ENCODE peak calls at places on chromosome 13, in six cellular contexts. Z is stimulated activated CD8-positive, alpha-beta memory T cell treated with anti-CD3 and anti-CD28 coated beads, Interleukin-7, amount 100 ng/mL, for 1 hour; Y is stimulated activated naive CD4-positive, alpha-beta T cell treated with Interleukin-2 at 50 U/mL for 16 hours; X is A172; N is NCI-H1092; R is HCT116. K is an unnamed sample.
A peak's percentile ranks its signal among the peaks of the same experiment; 100 is the strongest.

GRCh38 chr13:79270859-79271258 is 135.2 kb downstream of the RBM26 start:
- DNase-seq in Z (no peak), X (no peak), N (no peak), R (no peak), Y (no peak), K (no peak)

GRCh38 chr13:111031531-111031961 is 83.6 kb upstream of the ARHGEF7 start:
- DNase-seq in R (no peak), Y (peak; percentile 30), X (peak; percentile 97), N (no peak), Z (no peak), K (peak; percentile 81)

GRCh38 chr13:59178344-59178743 is 985.4 kb downstream of the DIAPH3 start:
- DNase-seq in Y (no peak), R (no peak), Z (no peak), X (peak; percentile 19), N (no peak), K (peak; percentile 11)

GRCh38 chr13:39107484-39108040 is 69.3 kb downstream of the NHLRC3 start:
- DNase-seq in Y (no peak), Z (no peak), R (no peak), N (no peak), X (no peak), K (no peak)

GRCh38 chr13:20728579-20729300 is 25.2 kb downstream of the IL17D start:
- DNase-seq in Y (no peak), X (no peak), Z (no peak), R (no peak), N (no peak), K (no peak)

GRCh38 chr13:28100149-28101121 is at the start of gene FLT3:
- DNase-seq in X (peak; percentile 50), Z (no peak), R (peak; percentile 51), Y (no peak), N (no peak), K (peak; percentile 16)

GRCh38 chr13:82654851-82655517 is 1227.3 kb downstream of the SLITRK1 start:
- DNase-seq in Z (no peak), X (peak; percentile 16), R (no peak), N (no peak), Y (no peak), K (no peak)

GRCh38 chr13:38830442-38831045 is 143.7 kb downstream of the FREM2 start:
- DNase-seq in N (no peak), Z (no peak), Y (no peak), R (no peak), X (no peak), K (no peak)

GRCh38 chr13:76672422-76672821 is 213.8 kb downstream of the KCTD12 start:
- DNase-seq in X (peak; percentile 35), Z (no peak), R (no peak), Y (no peak), N (no peak), K (no peak)

GRCh38 chr13:37319041-37319443 is 213.6 kb upstream of the CSNK1A1L start:
- DNase-seq in X (peak; percentile 18), Y (no peak), R (no peak), N (no peak), Z (no peak), K (no peak)

GRCh38 chr13:92963029-92963428 is 263.6 kb upstream of the GPC6 start:
- DNase-seq in Z (no peak), R (no peak), X (no peak), N (no peak), Y (no peak), K (no peak)

GRCh38 chr13:32098275-32098674 is 66.7 kb downstream of the FRY start:
- DNase-seq in Y (no peak), Z (no peak), R (no peak), N (no peak), X (no peak), K (no peak)

GRCh38 chr13:32330438-32330837 is 15.1 kb downstream of the BRCA2 start:
- DNase-seq in Z (no peak), R (no peak), X (peak; percentile 19), N (no peak), Y (no peak), K (no peak)

GRCh38 chr13:28346136-28346535 is 148.8 kb downstream of the FLT1 start:
- DNase-seq in Z (no peak), N (no peak), R (no peak), X (no peak), Y (no peak), K (no peak)

GRCh38 chr13:105670179-105671015 is 865.1 kb downstream of the EFNB2 start:
- DNase-seq in Y (no peak), N (no peak), R (no peak), X (no peak), Z (no peak), K (no peak)

GRCh38 chr13:52599037-52599852 is 43.0 kb upstream of the HNRNPA1L2 start:
- DNase-seq in R (no peak), X (peak; percentile 12), Z (no peak), Y (no peak), N (peak; percentile 34), K (peak; percentile 14)

GRCh38 chr13:110419391-110419791 is 112.3 kb downstream of the COL4A2 start:
- DNase-seq in X (no peak), R (no peak), Y (no peak), N (no peak), Z (no peak), K (no peak)

GRCh38 chr13:36395280-36395679 is 37.0 kb upstream of the CCNA1 start:
- DNase-seq in X (peak; percentile 27), Z (no peak), N (no peak), R (no peak), Y (no peak), K (peak; percentile 30)

GRCh38 chr13:78147905-78148304 is 229.3 kb upstream of the EDNRB start:
- DNase-seq in Y (no peak), N (no peak), R (no peak), Z (no peak), X (peak; percentile 80), K (peak; percentile 17)

GRCh38 chr13:39259371-39259770 is 221.1 kb downstream of the NHLRC3 start:
- DNase-seq in Y (peak; percentile 1), R (no peak), Z (no peak), X (no peak), N (no peak), K (no peak)

GRCh38 chr13:110261166-110262081 is 45.5 kb downstream of the COL4A1 start:
- DNase-seq in R (no peak), Z (no peak), X (peak; percentile 80), Y (no peak), N (no peak), K (no peak)

GRCh38 chr13:53921473-53921872 is 892.9 kb downstream of the OLFM4 start:
- DNase-seq in X (no peak), N (no peak), R (no peak), Y (no peak), Z (no peak), K (no peak)

GRCh38 chr13:25848822-25849740 is 202.7 kb downstream of the SHISA2 start:
- DNase-seq in R (no peak), N (no peak), Y (no peak), X (no peak), Z (no peak), K (no peak)

GRCh38 chr13:45136741-45137500 is 16.6 kb downstream of the GTF2F2 start:
- DNase-seq in R (no peak), N (no peak), Y (no peak), Z (no peak), X (no peak), K (no peak)

GRCh38 chr13:78764665-78765064 is 105.7 kb upstream of the OBI1 start:
- DNase-seq in R (no peak), N (no peak), Y (no peak), Z (no peak), X (no peak), K (no peak)

GRCh38 chr13:59771272-59771671 is 392.5 kb downstream of the DIAPH3 start:
- DNase-seq in N (no peak), Y (no peak), X (no peak), R (no peak), Z (no peak), K (peak; percentile 17)

GRCh38 chr13:46679369-46680180 is 117.4 kb downstream of the ESD start:
- DNase-seq in Z (no peak), X (peak; percentile 29), R (no peak), N (no peak), Y (peak; percentile 2), K (peak; percentile 78)

GRCh38 chr13:33279898-33280549 is 5.5 kb downstream of the STARD13 start:
- DNase-seq in Y (no peak), X (peak; percentile 82), Z (no peak), R (no peak), N (no peak), K (no peak)

GRCh38 chr13:97359181-97360057 is 74.5 kb upstream of the RAP2A start:
- DNase-seq in Z (peak; percentile 21), X (peak; percentile 70), N (peak; percentile 70), Y (peak; percentile 7), R (peak; percentile 44), K (peak; percentile 41)

GRCh38 chr13:60134376-60134775 is 29.4 kb downstream of the DIAPH3 start:
- DNase-seq in X (no peak), Y (no peak), R (no peak), Z (no peak), N (no peak), K (no peak)

GRCh38 chr13:77319536-77319935 is 7.4 kb downstream of the MYCBP2 start:
- DNase-seq in R (no peak), X (no peak), N (no peak), Y (no peak), Z (no peak), K (no peak)

GRCh38 chr13:96810104-96810503 is 184.2 kb downstream of the OXGR1 start:
- DNase-seq in X (no peak), N (no peak), Z (no peak), R (no peak), Y (no peak), K (no peak)